ENCODE peak calls at places on chromosome 9, in four cellular contexts. One of them, this sample, is unnamed.

GRCh38 chr9:130197888-130198287 is 25.7 kb downstream of the NCS1 start:
- DNase-seq in GM12878: no peak
- DNase-seq in WTC11: no peak
- DNase-seq in HepG2: no peak
- DNase-seq in this sample: no peak

GRCh38 chr9:30522486-30522885 is 1862.0 kb upstream of the ACO1 start:
- DNase-seq in GM12878: no peak
- DNase-seq in WTC11: no peak
- DNase-seq in HepG2: no peak
- DNase-seq in this sample: no peak

GRCh38 chr9:34457266-34458012 is 931 bp downstream of the FAM219A start:
- DNase-seq in GM12878: no peak
- DNase-seq in WTC11: peak; percentile 68
- DNase-seq in HepG2: no peak
- DNase-seq in this sample: peak; percentile 24

GRCh38 chr9:130041648-130042405 is 1.2 kb downstream of the FNBP1 start:
- DNase-seq in GM12878: no peak
- DNase-seq in WTC11: peak; percentile 37
- DNase-seq in HepG2: no peak
- DNase-seq in this sample: no peak

GRCh38 chr9:7762600-7762999 is 37.0 kb downstream of the DMAC1 start:
- DNase-seq in GM12878: no peak
- DNase-seq in WTC11: no peak
- DNase-seq in HepG2: no peak
- DNase-seq in this sample: no peak

GRCh38 chr9:120935383-120935857 is 8.8 kb upstream of the TRAF1 start:
- DNase-seq in GM12878: no peak
- DNase-seq in WTC11: no peak
- DNase-seq in HepG2: no peak
- DNase-seq in this sample: peak; percentile 91

GRCh38 chr9:75390951-75391350 is 302.6 kb downstream of the OSTF1 start:
- DNase-seq in GM12878: no peak
- DNase-seq in WTC11: no peak
- DNase-seq in HepG2: no peak
- DNase-seq in this sample: no peak

GRCh38 chr9:23702311-23702922 is 123.6 kb downstream of the ELAVL2 start:
- DNase-seq in GM12878: no peak
- DNase-seq in WTC11: no peak
- DNase-seq in HepG2: no peak
- DNase-seq in this sample: no peak

GRCh38 chr9:78578016-78578555 is 281.2 kb downstream of the PSAT1 start:
- DNase-seq in GM12878: no peak
- DNase-seq in WTC11: no peak
- DNase-seq in HepG2: no peak
- DNase-seq in this sample: no peak

GRCh38 chr9:18795947-18796705 is 236.9 kb downstream of the SAXO1 start:
- DNase-seq in GM12878: no peak
- DNase-seq in WTC11: no peak
- DNase-seq in HepG2: no peak
- DNase-seq in this sample: no peak

GRCh38 chr9:134917431-134918373 is at the start of gene FCN1:
- DNase-seq in GM12878: no peak
- DNase-seq in WTC11: no peak
- DNase-seq in HepG2: no peak
- DNase-seq in this sample: no peak

GRCh38 chr9:22241024-22241423 is 205.6 kb upstream of the DMRTA1 start:
- DNase-seq in GM12878: no peak
- DNase-seq in WTC11: no peak
- DNase-seq in HepG2: no peak
- DNase-seq in this sample: no peak

GRCh38 chr9:74770508-74771261 is 117.0 kb downstream of the TRPM6 start:
- DNase-seq in GM12878: no peak
- DNase-seq in WTC11: peak; percentile 87
- DNase-seq in HepG2: peak; percentile 48
- DNase-seq in this sample: peak; percentile 61

GRCh38 chr9:136947955-136948510 is 3.0 kb downstream of the C8G start:
- DNase-seq in GM12878: no peak
- DNase-seq in WTC11: peak; percentile 74
- DNase-seq in HepG2: peak; percentile 64
- DNase-seq in this sample: peak; percentile 38

GRCh38 chr9:91900057-91900816 is 49.8 kb downstream of the ROR2 start:
- DNase-seq in GM12878: no peak
- DNase-seq in WTC11: no peak
- DNase-seq in HepG2: no peak
- DNase-seq in this sample: peak; percentile 92

GRCh38 chr9:23636199-23636598 is 189.8 kb downstream of the ELAVL2 start:
- DNase-seq in GM12878: no peak
- DNase-seq in WTC11: no peak
- DNase-seq in HepG2: no peak
- DNase-seq in this sample: no peak

GRCh38 chr9:123432331-123433236 is 76.6 kb downstream of the CRB2 start:
- DNase-seq in GM12878: no peak
- DNase-seq in WTC11: no peak
- DNase-seq in HepG2: no peak
- DNase-seq in this sample: no peak

GRCh38 chr9:18485691-18486090 is 11.7 kb downstream of the ADAMTSL1 start:
- DNase-seq in GM12878: no peak
- DNase-seq in WTC11: no peak
- DNase-seq in HepG2: no peak
- DNase-seq in this sample: no peak

GRCh38 chr9:120080781-120081180 is 499.2 kb downstream of the CDK5RAP2 start:
- DNase-seq in GM12878: no peak
- DNase-seq in WTC11: no peak
- DNase-seq in HepG2: no peak
- DNase-seq in this sample: no peak

GRCh38 chr9:89421595-89421994 is 76.3 kb downstream of the SEMA4D start:
- DNase-seq in GM12878: no peak
- DNase-seq in WTC11: no peak
- DNase-seq in HepG2: no peak
- DNase-seq in this sample: no peak

GRCh38 chr9:138119202-138120027 is 241.8 kb downstream of the CACNA1B start:
- DNase-seq in GM12878: no peak
- DNase-seq in WTC11: no peak
- DNase-seq in HepG2: no peak
- DNase-seq in this sample: no peak

GRCh38 chr9:79524266-79524665 is 47.5 kb upstream of the TLE4 start:
- DNase-seq in GM12878: no peak
- DNase-seq in WTC11: no peak
- DNase-seq in HepG2: no peak
- DNase-seq in this sample: no peak

GRCh38 chr9:125444956-125445506 is 183.4 kb downstream of the GAPVD1 start:
- DNase-seq in GM12878: no peak
- DNase-seq in WTC11: no peak
- DNase-seq in HepG2: no peak
- DNase-seq in this sample: no peak
- TF ChIP-seq TCF7 in GM12878: no peak
- TF ChIP-seq TCF7 in WTC11: no peak
- TF ChIP-seq TCF7 in HepG2: no peak
- TF ChIP-seq TCF7 in this sample: no peak

GRCh38 chr9:128627127-128627715 is 29.4 kb downstream of the DYNC2I2 start:
- DNase-seq in GM12878: no peak
- DNase-seq in WTC11: no peak
- DNase-seq in HepG2: no peak
- DNase-seq in this sample: no peak

GRCh38 chr9:128624566-128624965 is 32.1 kb downstream of the DYNC2I2 start:
- DNase-seq in GM12878: no peak
- DNase-seq in WTC11: no peak
- DNase-seq in HepG2: no peak
- DNase-seq in this sample: no peak

GRCh38 chr9:128626181-128626580 is 30.5 kb downstream of the DYNC2I2 start:
- DNase-seq in GM12878: no peak
- DNase-seq in WTC11: no peak
- DNase-seq in HepG2: no peak
- DNase-seq in this sample: no peak

GRCh38 chr9:128627906-128628305 is 28.7 kb downstream of the DYNC2I2 start:
- DNase-seq in GM12878: no peak
- DNase-seq in WTC11: no peak
- DNase-seq in HepG2: no peak
- DNase-seq in this sample: no peak

GRCh38 chr9:128625391-128626145 is 31.1 kb downstream of the DYNC2I2 start:
- DNase-seq in GM12878: no peak
- DNase-seq in WTC11: no peak
- DNase-seq in HepG2: no peak
- DNase-seq in this sample: no peak
- TF ChIP-seq TCF7 in GM12878: no peak
- TF ChIP-seq TCF7 in WTC11: no peak
- TF ChIP-seq TCF7 in HepG2: no peak
- TF ChIP-seq TCF7 in this sample: no peak

DNA sequence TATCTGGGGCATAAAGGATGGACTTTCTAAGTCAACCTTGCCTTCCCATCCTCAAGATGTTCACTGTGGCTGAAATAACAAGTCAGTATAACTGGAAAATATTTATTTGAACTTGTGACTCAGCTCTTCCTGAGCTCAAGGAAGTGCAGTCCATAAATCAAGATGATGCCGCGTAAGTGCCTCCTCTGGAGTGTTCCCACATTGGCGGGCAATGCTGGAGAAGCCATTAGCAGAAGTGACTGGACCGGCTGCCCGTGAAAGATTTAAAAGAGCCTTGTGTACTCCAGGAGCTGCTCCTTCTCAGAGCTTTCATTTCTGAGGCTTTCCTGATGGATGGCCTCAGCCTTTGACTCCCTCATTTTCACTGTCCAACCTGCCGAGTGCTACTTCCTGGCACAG is 17.4 kb downstream of the TMOD1 start:
- DNase-seq in GM12878: no peak
- DNase-seq in WTC11: no peak
- DNase-seq in HepG2: no peak
- DNase-seq in this sample: peak; percentile 59
- TF ChIP-seq TCF7 in GM12878: no peak
- TF ChIP-seq TCF7 in WTC11: no peak
- TF ChIP-seq TCF7 in HepG2: no peak
- TF ChIP-seq TCF7 in this sample: no peak

GRCh38 chr9:131707050-131707449 is 32.8 kb downstream of the RAPGEF1 start:
- DNase-seq in GM12878: no peak
- DNase-seq in WTC11: no peak
- DNase-seq in HepG2: no peak
- DNase-seq in this sample: no peak

GRCh38 chr9:131709741-131710499 is 30.0 kb downstream of the RAPGEF1 start:
- DNase-seq in GM12878: peak; percentile 77
- DNase-seq in WTC11: no peak
- DNase-seq in HepG2: no peak
- DNase-seq in this sample: no peak

GRCh38 chr9:131706608-131706970 is 33.3 kb downstream of the RAPGEF1 start:
- DNase-seq in GM12878: no peak
- DNase-seq in WTC11: no peak
- DNase-seq in HepG2: peak; percentile 74
- DNase-seq in this sample: no peak

GRCh38 chr9:131708613-131709002 is 31.3 kb downstream of the RAPGEF1 start:
- DNase-seq in GM12878: no peak
- DNase-seq in WTC11: no peak
- DNase-seq in HepG2: no peak
- DNase-seq in this sample: no peak

GRCh38 chr9:131707677-131708612 is 31.9 kb downstream of the RAPGEF1 start:
- DNase-seq in GM12878: no peak
- DNase-seq in WTC11: no peak
- DNase-seq in HepG2: no peak
- DNase-seq in this sample: peak; percentile 74
- TF ChIP-seq TCF7 in GM12878: no peak
- TF ChIP-seq TCF7 in WTC11: no peak
- TF ChIP-seq TCF7 in HepG2: no peak
- TF ChIP-seq TCF7 in this sample: no peak

GRCh38 chr9:126548312-126548711 is 65.4 kb upstream of the LMX1B start:
- DNase-seq in GM12878: no peak
- DNase-seq in WTC11: no peak
- DNase-seq in HepG2: peak; percentile 51
- DNase-seq in this sample: no peak
- TF ChIP-seq TCF7 in GM12878: no peak
- TF ChIP-seq TCF7 in WTC11: no peak
- TF ChIP-seq TCF7 in HepG2: no peak
- TF ChIP-seq TCF7 in this sample: no peak